ENCODE peak calls at places on chromosome 11, in five cellular contexts. M, D, G, N and V are unnamed samples.

GRCh38 chr11:70530629-70531185 is 132.4 kb downstream of the CTTN start:
- DNase-seq in M (no peak), D (no peak), G (no peak), N (no peak), V (no peak)

GRCh38 chr11:111672949-111673348 is 70.7 kb downstream of the SIK2 start:
- DNase-seq in M (no peak), D (no peak), G (no peak), N (no peak), V (no peak)

GRCh38 chr11:114501901-114502300 is 57.8 kb downstream of the NXPE1 start:
- DNase-seq in M (no peak), D (no peak), G (no peak), N (no peak), V (no peak)

GRCh38 chr11:26571861-26572654 is at the start of gene MUC15:
- DNase-seq in M (peak), D (no peak), G (peak), N (no peak), V (no peak)

GRCh38 chr11:107996025-107996776 is 12.5 kb upstream of the CUL5 start:
- DNase-seq in M (no peak), D (no peak), G (no peak), N (no peak), V (no peak)

GRCh38 chr11:45538363-45538762 is 127.1 kb downstream of the CHST1 start:
- DNase-seq in M (no peak), D (no peak), G (no peak), N (no peak), V (no peak)

GRCh38 chr11:117384045-117384444 is 56.4 kb downstream of the CEP164 start:
- DNase-seq in M (no peak), D (no peak), G (no peak), N (no peak), V (no peak)

GRCh38 chr11:1702506-1702905 is 5.5 kb downstream of the KRTAP5-6 start:
- DNase-seq in M (no peak), D (no peak), G (no peak), N (no peak), V (no peak)

GRCh38 chr11:20243974-20244373 is 83.7 kb upstream of the DBX1 start:
- DNase-seq in M (no peak), D (no peak), G (no peak), N (no peak), V (no peak)

GRCh38 chr11:133844217-133844616 is 1.1 kb downstream of the SPATA19 start:
- DNase-seq in M (no peak), D (no peak), G (no peak), N (no peak), V (no peak)

GRCh38 chr11:128207861-128208321 is 379.5 kb downstream of the ETS1 start:
- DNase-seq in M (no peak), D (no peak), G (no peak), N (no peak), V (no peak)

GRCh38 chr11:130159139-130159538 is 443 bp upstream of the ST14 start:
- DNase-seq in M (no peak), D (no peak), G (no peak), N (no peak), V (no peak)

GRCh38 chr11:112157274-112157766 is 6.6 kb downstream of the IL18 start:
- DNase-seq in M (no peak), D (peak), G (no peak), N (no peak), V (no peak)

GRCh38 chr11:65417702-65418430 is 4.7 kb upstream of the NEAT1 start:
- DNase-seq in M (peak), D (peak), G (no peak), N (peak), V (peak)

GRCh38 chr11:118625036-118625690 is 17.7 kb downstream of the PHLDB1 start:
- DNase-seq in M (no peak), D (no peak), G (no peak), N (no peak), V (no peak)

GRCh38 chr11:2142300-2142759 is 3.1 kb upstream of the IGF2 start:
- DNase-seq in M (no peak), D (no peak), G (no peak), N (no peak), V (no peak)

GRCh38 chr11:77311701-77312100 is 10.2 kb upstream of the GDPD4 start:
- DNase-seq in M (no peak), D (no peak), G (no peak), N (no peak), V (no peak)

GRCh38 chr11:3229673-3230630 is 2.3 kb downstream of the MRGPRE start:
- DNase-seq in M (no peak), D (no peak), G (no peak), N (no peak), V (no peak)

GRCh38 chr11:72719144-72719543 is 33.1 kb downstream of the ARAP1 start:
- DNase-seq in M (no peak), D (no peak), G (no peak), N (peak), V (no peak)

GRCh38 chr11:31397239-31397834 is 27.7 kb downstream of the DNAJC24 start:
- DNase-seq in M (no peak), D (no peak), G (no peak), N (peak), V (no peak)

GRCh38 chr11:104105155-104105554 is 58.8 kb downstream of the PDGFD start:
- DNase-seq in M (no peak), D (no peak), G (no peak), N (no peak), V (no peak)

GRCh38 chr11:33723238-33723881 is 12.9 kb downstream of the CD59 start:
- DNase-seq in M (no peak), D (no peak), G (peak), N (no peak), V (no peak)

GRCh38 chr11:33722579-33723234 is 13.5 kb downstream of the CD59 start:
- DNase-seq in M (no peak), D (no peak), G (no peak), N (no peak), V (no peak)

GRCh38 chr11:33721984-33722383 is 14.2 kb downstream of the CD59 start:
- DNase-seq in M (no peak), D (no peak), G (no peak), N (no peak), V (no peak)

GRCh38 chr11:33724644-33725035 is 11.6 kb downstream of the CD59 start:
- DNase-seq in M (no peak), D (peak), G (no peak), N (no peak), V (no peak)

DNA sequence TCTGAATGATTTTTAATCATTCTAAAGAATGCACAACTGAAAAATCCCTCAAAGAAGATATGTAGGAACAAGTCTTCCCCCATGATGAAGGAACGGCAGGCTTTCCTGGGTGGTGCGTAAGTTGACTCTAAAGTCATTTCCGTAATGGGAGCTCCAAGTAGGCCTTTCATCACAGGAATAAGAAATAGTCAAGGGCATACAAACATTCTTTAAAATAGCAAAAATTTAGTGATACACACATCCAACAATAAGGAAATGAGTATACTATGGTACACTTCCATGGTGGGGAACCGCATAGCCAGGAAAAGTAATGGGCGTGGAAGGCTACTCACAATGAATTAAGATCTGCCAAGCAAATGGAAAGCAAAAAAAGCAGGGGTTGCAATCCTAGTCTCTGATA is 10.7 kb downstream of the CD59 start:
- DNase-seq in M (no peak), D (no peak), G (no peak), N (no peak), V (no peak)
- H3K27ac ChIP-seq in M (no peak), D (no peak), G (no peak), N (no peak), V (no peak)

GRCh38 chr11:15780354-15780753 is 576.0 kb downstream of the SOX6 start:
- DNase-seq in M (no peak), D (no peak), G (no peak), N (no peak), V (no peak)
- TF ChIP-seq CTCF in M (no peak), D (no peak), G (no peak), N (no peak), V (no peak)

GRCh38 chr11:12086271-12087074 is 23.9 kb upstream of the MICAL2 start:
- DNase-seq in M (no peak), D (peak), G (no peak), N (no peak), V (no peak)
- H3K27ac ChIP-seq in M (peak), D (peak), G (no peak), N (no peak), V (no peak)

DNA sequence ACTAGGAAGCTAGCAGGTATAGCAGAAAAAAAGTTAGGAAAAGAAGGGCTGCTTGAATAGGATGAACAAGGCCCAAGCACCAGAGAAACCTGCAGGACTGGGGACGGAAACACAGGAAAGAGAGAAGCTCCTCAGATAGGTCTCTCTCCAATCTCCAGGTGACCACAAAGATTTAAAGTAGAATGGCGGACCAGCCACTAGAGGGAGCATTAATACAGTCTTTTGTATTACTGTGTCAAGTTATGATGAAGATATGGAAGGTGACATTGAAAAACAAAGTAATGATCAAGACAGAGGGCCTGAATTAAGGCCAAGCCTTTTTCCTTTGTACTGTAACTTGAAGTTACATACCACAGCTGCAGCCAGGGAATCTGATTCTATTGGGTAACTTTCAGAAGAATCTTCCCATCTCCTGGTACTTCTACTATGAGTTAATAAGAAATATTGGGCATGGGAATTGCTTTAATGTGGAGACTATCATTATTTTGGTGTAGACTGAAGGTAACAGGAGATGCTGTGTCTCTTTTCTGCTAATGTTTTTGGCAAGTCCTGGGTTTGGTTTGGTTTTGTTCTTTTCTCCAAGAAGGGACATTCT is 33.8 kb downstream of the OR2AG2 start:
- DNase-seq in M (no peak), D (peak), G (peak), N (peak), V (peak)
- TF ChIP-seq CTCF in M (peak), D (peak), G (peak), N (peak), V (peak)

GRCh38 chr11:9568854-9569587 is 4.4 kb upstream of the WEE1 start:
- DNase-seq in M (peak), D (peak), G (peak), N (peak), V (no peak)
- H3K27ac ChIP-seq in M (peak), D (peak), G (peak), N (peak), V (no peak)

GRCh38 chr11:86535773-86536172 is 136.6 kb downstream of the ME3 start:
- DNase-seq in M (no peak), D (no peak), G (no peak), N (no peak), V (no peak)

GRCh38 chr11:86538223-86538548 is 134.2 kb downstream of the ME3 start:
- DNase-seq in M (no peak), D (no peak), G (no peak), N (no peak), V (no peak)

GRCh38 chr11:86537541-86538222 is 134.7 kb downstream of the ME3 start:
- DNase-seq in M (no peak), D (no peak), G (no peak), N (peak), V (no peak)
- TF ChIP-seq CTCF in M (no peak), D (no peak), G (peak), N (peak), V (no peak)

GRCh38 chr11:18865951-18866350 is 73.3 kb downstream of the MRGPRX1 start:
- DNase-seq in M (no peak), D (no peak), G (peak), N (no peak), V (no peak)
- H3K27ac ChIP-seq in M (no peak), D (no peak), G (no peak), N (no peak), V (no peak)

GRCh38 chr11:109040303-109040702 is 375.4 kb downstream of the DDX10 start:
- DNase-seq in M (no peak), D (no peak), G (peak), N (no peak), V (no peak)
- TF ChIP-seq CTCF in M (no peak), D (no peak), G (peak), N (peak), V (no peak)

GRCh38 chr11:9704620-9705019 is 40.7 kb downstream of the SWAP70 start:
- DNase-seq in M (no peak), D (no peak), G (no peak), N (no peak), V (no peak)
- H3K27ac ChIP-seq in M (no peak), D (no peak), G (no peak), N (no peak), V (no peak)